ENCODE peak calls at places on chromosomes 5 and 9, in six cellular contexts. U, L, G, Y, B and H are unnamed samples.

GRCh38 chr5:97542469-97542868 is 359.4 kb upstream of the RIOK2 start:
- DNase-seq in U (no peak), L (no peak), G (no peak), Y (no peak), B (no peak), H (no peak)

GRCh38 chr5:145946112-145946861 is 9.9 kb downstream of the SH3RF2 start:
- DNase-seq in U (no peak), L (peak), G (peak), Y (no peak), B (peak), H (peak)

GRCh38 chr9:138053996-138054752 is 176.6 kb downstream of the CACNA1B start:
- DNase-seq in U (no peak), L (no peak), G (no peak), Y (peak), B (no peak), H (no peak)

GRCh38 chr5:89584339-89584956 is 701.5 kb upstream of the MEF2C start:
- DNase-seq in U (no peak), L (no peak), G (no peak), Y (no peak), B (no peak), H (no peak)

GRCh38 chr9:13665418-13666066 is 386.1 kb upstream of the MPDZ start:
- DNase-seq in U (no peak), L (peak), G (no peak), Y (no peak), B (no peak), H (no peak)

GRCh38 chr9:137029058-137029922 is 1.3 kb upstream of the ABCA2 start:
- DNase-seq in U (peak), L (peak), G (peak), Y (peak), B (no peak), H (peak)

GRCh38 chr5:133944263-133945230 is 23.9 kb downstream of the C5orf15 start:
- DNase-seq in U (peak), L (peak), G (peak), Y (peak), B (no peak), H (no peak)

GRCh38 chr9:16328349-16328748 is 542.1 kb downstream of the BNC2 start:
- DNase-seq in U (no peak), L (no peak), G (no peak), Y (no peak), B (no peak), H (no peak)

GRCh38 chr5:17412760-17413671 is 85.0 kb upstream of the TAF11L2 start:
- DNase-seq in U (no peak), L (no peak), G (no peak), Y (no peak), B (no peak), H (peak)

GRCh38 chr9:2623046-2623865 is 1.7 kb downstream of the VLDLR start:
- DNase-seq in U (no peak), L (peak), G (peak), Y (peak), B (no peak), H (no peak)

GRCh38 chr5:170219615-170220014 is 13.2 kb upstream of the C5orf58 start:
- DNase-seq in U (no peak), L (no peak), G (no peak), Y (no peak), B (no peak), H (no peak)

GRCh38 chr5:147448766-147449165 is 61.1 kb downstream of the DPYSL3 start:
- DNase-seq in U (no peak), L (no peak), G (no peak), Y (no peak), B (no peak), H (no peak)

GRCh38 chr9:16121168-16121567 is 568.3 kb downstream of the CCDC171 start:
- DNase-seq in U (no peak), L (no peak), G (no peak), Y (no peak), B (no peak), H (no peak)

GRCh38 chr9:35521708-35522107 is 31.8 kb downstream of the RUSC2 start:
- DNase-seq in U (no peak), L (no peak), G (no peak), Y (no peak), B (no peak), H (no peak)

GRCh38 chr5:69188811-69189161 is 597 bp upstream of the CENPH start:
- DNase-seq in U (no peak), L (no peak), G (no peak), Y (no peak), B (no peak), H (no peak)

GRCh38 chr9:132892383-132892782 is 13.7 kb downstream of the SPACA9 start:
- DNase-seq in U (no peak), L (no peak), G (no peak), Y (no peak), B (no peak), H (no peak)

GRCh38 chr5:159511570-159511969 is 181.3 kb upstream of the IL12B start:
- DNase-seq in U (no peak), L (peak), G (no peak), Y (no peak), B (no peak), H (no peak)

GRCh38 chr9:110894731-110895130 is 143.5 kb downstream of the LPAR1 start:
- DNase-seq in U (no peak), L (no peak), G (no peak), Y (no peak), B (no peak), H (no peak)

GRCh38 chr5:142637871-142638270 is 48.0 kb downstream of the FGF1 start:
- DNase-seq in U (no peak), L (no peak), G (no peak), Y (no peak), B (no peak), H (no peak)

GRCh38 chr5:119393746-119394145 is 37.9 kb downstream of the TNFAIP8 start:
- DNase-seq in U (no peak), L (no peak), G (no peak), Y (no peak), B (no peak), H (no peak)

GRCh38 chr9:13750639-13751038 is 471.1 kb upstream of the MPDZ start:
- DNase-seq in U (no peak), L (no peak), G (no peak), Y (no peak), B (no peak), H (no peak)

GRCh38 chr9:86183225-86183808 is 76.1 kb downstream of the C9orf153 start:
- DNase-seq in U (no peak), L (peak), G (no peak), Y (no peak), B (no peak), H (no peak)

GRCh38 chr5:6043491-6044310 is 334.6 kb downstream of the MED10 start:
- DNase-seq in U (no peak), L (no peak), G (no peak), Y (no peak), B (no peak), H (no peak)

GRCh38 chr9:94560237-94560636 is 5.4 kb downstream of the PCAT7 start:
- DNase-seq in U (no peak), L (no peak), G (no peak), Y (no peak), B (no peak), H (no peak)

GRCh38 chr9:136015656-136016055 is 54.5 kb upstream of the UBAC1 start:
- DNase-seq in U (no peak), L (no peak), G (peak), Y (no peak), B (no peak), H (no peak)

GRCh38 chr5:9054821-9055589 is 490.9 kb downstream of the SEMA5A start:
- DNase-seq in U (no peak), L (no peak), G (no peak), Y (no peak), B (no peak), H (no peak)

GRCh38 chr9:92506184-92506857 is 24.0 kb upstream of the ASPN start:
- DNase-seq in U (no peak), L (no peak), G (no peak), Y (no peak), B (no peak), H (no peak)

GRCh38 chr5:108387756-108388155 is 5.9 kb upstream of the FBXL17 start:
- DNase-seq in U (no peak), L (no peak), G (no peak), Y (no peak), B (no peak), H (no peak)

GRCh38 chr5:143182106-143182505 is 221.4 kb downstream of the NR3C1 start:
- DNase-seq in U (no peak), L (no peak), G (no peak), Y (no peak), B (no peak), H (no peak)

GRCh38 chr9:135513351-135513846 is 7.8 kb upstream of the LCN1 start:
- DNase-seq in U (no peak), L (no peak), G (no peak), Y (peak), B (no peak), H (no peak)

GRCh38 chr9:591292-591691 is 250.2 kb upstream of the DMRT1 start:
- DNase-seq in U (no peak), L (no peak), G (no peak), Y (no peak), B (no peak), H (no peak)

GRCh38 chr5:54553659-54554207 is 36.2 kb downstream of the SNX18 start:
- DNase-seq in U (no peak), L (no peak), G (no peak), Y (no peak), B (no peak), H (no peak)

DNA sequence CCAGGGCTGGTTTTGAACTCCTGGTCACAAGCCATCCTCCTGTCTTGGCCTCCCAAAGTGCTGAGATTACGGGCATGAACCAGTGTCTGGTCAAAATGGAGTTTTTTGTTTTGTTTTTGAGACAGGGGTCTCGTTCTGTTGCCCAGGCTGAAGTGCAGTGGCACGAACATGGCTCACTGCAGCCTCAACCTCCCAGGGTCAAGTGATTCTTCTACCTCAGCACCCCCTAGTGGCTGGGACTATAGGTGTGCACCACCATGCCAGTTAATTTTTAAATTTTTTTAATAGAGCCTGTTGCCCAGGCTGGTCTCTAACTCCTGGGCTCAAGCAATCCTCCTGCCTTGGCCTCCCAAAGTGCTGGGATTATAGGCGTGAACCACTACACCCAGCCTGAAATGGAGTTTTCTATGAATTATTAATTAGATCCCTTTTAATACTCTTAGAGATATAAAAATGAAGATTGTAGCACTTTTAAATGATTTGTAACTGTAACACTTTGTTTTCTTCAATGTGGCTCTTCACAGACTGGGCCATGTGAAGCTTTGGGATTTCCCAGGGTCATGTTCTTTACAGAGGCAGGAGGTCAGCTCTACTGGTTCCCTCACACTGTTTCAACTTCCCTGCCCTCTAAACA is 32.6 kb upstream of the SPARC start:
- DNase-seq in U (no peak), L (peak), G (no peak), Y (peak), B (no peak), H (no peak)
- TF ChIP-seq GABPA in U (no peak), L (no peak), G (no peak), Y (no peak), B (no peak), H (no peak)

GRCh38 chr9:90848866-90849265 is 47.2 kb downstream of the SYK start:
- DNase-seq in U (no peak), L (no peak), G (no peak), Y (no peak), B (no peak), H (no peak)
- TF ChIP-seq POLR2AphosphoS5 in U (no peak), L (no peak), G (no peak), Y (no peak), B (no peak), H (no peak)

GRCh38 chr9:133971121-133971951 is 20.8 kb downstream of the VAV2 start:
- DNase-seq in U (no peak), L (no peak), G (peak), Y (no peak), B (no peak), H (no peak)
- TF ChIP-seq GABPA in U (no peak), L (no peak), G (no peak), Y (no peak), B (no peak), H (no peak)

GRCh38 chr5:169027456-169028118 is 273.4 kb downstream of the SLIT3 start:
- DNase-seq in U (no peak), L (no peak), G (no peak), Y (no peak), B (no peak), H (no peak)
- TF ChIP-seq POLR2AphosphoS5 in U (no peak), L (no peak), G (no peak), Y (no peak), B (no peak), H (no peak)